ENCODE peak calls at places on chromosome 16, in five cellular contexts. T is HepG2, B is K562, Y is GM12878, X is upper lobe of left lung. U is an unnamed sample.

GRCh38 chr16:69243479-69243878 is 56.5 kb downstream of the SNTB2 start:
- ATAC-seq in T (no peak), Y (no peak), X (peak), B (no peak), U (no peak)

GRCh38 chr16:70453891-70454220 is 539 bp upstream of the FCSK start:
- ATAC-seq in X (peak), Y (no peak), T (peak), B (no peak), U (no peak)

GRCh38 chr16:85686912-85687591 is 1.7 kb downstream of the GINS2 start:
- ATAC-seq in Y (peak), X (no peak), T (no peak), B (peak), U (no peak)

GRCh38 chr16:88941051-88941932 is 35.7 kb downstream of the CBFA2T3 start:
- ATAC-seq in Y (peak), B (no peak), X (no peak), T (no peak), U (peak)

GRCh38 chr16:2968368-2968737 is 795 bp upstream of the PAQR4 start:
- ATAC-seq in X (no peak), B (peak), T (no peak), Y (peak), U (no peak)

GRCh38 chr16:85366031-85366763 is 246.9 kb upstream of the GSE1 start:
- ATAC-seq in Y (no peak), B (no peak), T (no peak), X (no peak), U (peak)

GRCh38 chr16:88437367-88437964 is 15.6 kb upstream of the ZFPM1 start:
- ATAC-seq in Y (peak), X (peak), B (peak), T (peak), U (no peak)

GRCh38 chr16:78994135-78994534 is 606.4 kb downstream of the MAF start:
- ATAC-seq in X (no peak), T (no peak), Y (no peak), B (no peak), U (no peak)

GRCh38 chr16:25045696-25046381 is 30.7 kb upstream of the ARHGAP17 start:
- ATAC-seq in T (no peak), Y (no peak), B (peak), X (no peak), U (no peak)

GRCh38 chr16:15457958-15458357 is 23.6 kb downstream of the BMERB1 start:
- ATAC-seq in T (peak), Y (no peak), X (no peak), B (peak), U (no peak)

GRCh38 chr16:71526111-71526998 is at the start of gene CHST4:
- ATAC-seq in X (peak), Y (peak), B (no peak), T (no peak), U (peak)
- TF ChIP-seq POLR2AphosphoS5 in X (no peak), Y (no peak), B (no peak), T (no peak), U (no peak)

GRCh38 chr16:21301168-21301894 is 23.2 kb upstream of the CRYM start:
- ATAC-seq in B (peak), T (peak), X (peak), Y (peak), U (peak)
- TF ChIP-seq POLR2A in B (peak), T (peak), X (no peak), Y (no peak), U (no peak)

GRCh38 chr16:17331071-17331521 is 139.7 kb downstream of the XYLT1 start:
- ATAC-seq in X (peak), Y (no peak), B (no peak), T (no peak), U (peak)

GRCh38 chr16:17329412-17329811 is 141.3 kb downstream of the XYLT1 start:
- ATAC-seq in Y (no peak), X (peak), T (no peak), B (no peak), U (no peak)

GRCh38 chr16:17330019-17330570 is 140.7 kb downstream of the XYLT1 start:
- ATAC-seq in Y (no peak), B (no peak), X (no peak), T (no peak), U (peak)

GRCh38 chr16:17327671-17328335 is 143.0 kb downstream of the XYLT1 start:
- ATAC-seq in B (no peak), T (no peak), X (no peak), Y (no peak), U (no peak)

DNA sequence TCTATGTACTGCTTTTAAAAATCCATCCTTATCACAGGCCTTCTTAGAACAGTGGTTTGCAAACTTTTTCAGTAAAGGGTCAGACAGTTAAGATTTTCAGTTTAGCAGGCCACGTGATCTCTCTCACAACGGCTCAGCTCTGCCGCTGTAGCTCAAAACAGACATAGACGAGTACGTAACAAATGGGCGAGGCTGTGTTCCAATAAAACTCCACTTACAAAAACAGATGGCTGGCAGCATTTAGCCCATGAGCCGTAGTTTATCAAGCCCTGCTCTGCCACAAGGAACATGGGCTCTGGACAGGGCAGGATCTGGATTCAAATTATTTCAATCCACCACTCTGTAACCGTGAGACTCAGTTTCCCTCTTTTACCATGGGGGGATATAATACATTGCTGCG is 141.8 kb downstream of the XYLT1 start:
- ATAC-seq in T (no peak), X (peak), B (no peak), Y (no peak), U (peak)
- TF ChIP-seq EP300 in T (no peak), X (no peak), B (no peak), Y (no peak), U (no peak)

GRCh38 chr16:23898682-23899430 is 63.1 kb downstream of the PRKCB start:
- ATAC-seq in T (no peak), X (no peak), B (no peak), Y (no peak), U (no peak)

GRCh38 chr16:23899869-23900268 is 64.1 kb downstream of the PRKCB start:
- ATAC-seq in B (no peak), Y (no peak), T (no peak), X (no peak), U (no peak)

GRCh38 chr16:23895052-23895451 is 59.3 kb downstream of the PRKCB start:
- ATAC-seq in X (no peak), T (no peak), Y (peak), B (no peak), U (no peak)

GRCh38 chr16:23893976-23894375 is 58.2 kb downstream of the PRKCB start:
- ATAC-seq in X (no peak), B (peak), T (no peak), Y (no peak), U (no peak)

GRCh38 chr16:23896832-23897821 is 61.3 kb downstream of the PRKCB start:
- ATAC-seq in X (no peak), B (no peak), T (no peak), Y (peak), U (no peak)
- TF ChIP-seq POLR2AphosphoS5 in X (no peak), B (no peak), T (no peak), Y (no peak), U (no peak)

GRCh38 chr16:56350491-56351405 is 74.6 kb downstream of the AMFR start:
- ATAC-seq in Y (no peak), X (no peak), B (peak), T (no peak), U (no peak)

GRCh38 chr16:56354016-56354415 is 71.3 kb downstream of the AMFR start:
- ATAC-seq in B (no peak), T (no peak), X (no peak), Y (no peak), U (no peak)

GRCh38 chr16:56353054-56353921 is 72.1 kb downstream of the AMFR start:
- ATAC-seq in T (no peak), X (no peak), B (no peak), Y (no peak), U (no peak)

GRCh38 chr16:56351481-56351880 is 73.9 kb downstream of the AMFR start:
- ATAC-seq in Y (no peak), T (no peak), B (no peak), X (no peak), U (no peak)

DNA sequence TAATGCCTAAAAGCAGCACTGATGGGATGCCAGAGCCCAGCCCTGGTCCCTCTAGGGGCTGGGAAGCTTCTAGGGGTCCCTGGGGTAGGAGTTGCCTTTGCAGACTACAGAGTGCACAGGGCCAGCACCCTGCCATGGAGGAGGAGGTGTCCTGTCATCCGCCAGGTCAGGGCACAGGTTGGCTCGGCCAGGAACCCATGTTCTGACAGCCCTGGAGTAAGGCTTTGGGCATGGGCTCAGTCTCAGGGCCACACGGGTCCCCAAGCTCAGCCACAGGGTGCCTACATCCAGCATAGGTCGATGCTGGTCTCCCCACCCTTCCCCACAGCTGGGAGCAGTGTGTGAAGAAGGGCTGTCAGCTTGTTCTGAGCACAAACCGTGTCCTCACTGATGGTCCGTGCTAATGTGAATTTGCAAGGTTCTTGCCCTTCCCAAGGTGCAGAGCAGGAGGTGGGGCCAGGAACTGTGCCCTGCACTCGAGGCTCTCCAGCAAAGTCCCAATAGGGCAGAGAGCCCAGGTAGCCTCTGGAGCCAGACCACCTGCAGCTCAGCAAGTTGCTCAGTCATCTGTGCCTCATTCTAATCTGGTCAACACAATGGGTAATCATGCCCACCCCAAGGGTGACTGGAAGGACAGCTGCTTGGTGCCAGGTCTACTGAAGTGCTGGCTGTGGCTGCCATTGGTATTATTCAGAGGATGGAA is 72.8 kb downstream of the AMFR start:
- ATAC-seq in T (no peak), X (no peak), B (no peak), Y (no peak), U (no peak)
- TF ChIP-seq POLR2A in T (no peak), X (no peak), B (no peak), Y (no peak), U (no peak)

GRCh38 chr16:87380403-87380802 is 3.2 kb downstream of the FBXO31 start:
- ATAC-seq in T (no peak), Y (no peak), X (no peak), B (no peak), U (no peak)
- TF ChIP-seq EP300 in T (no peak), Y (no peak), X (no peak), B (no peak), U (no peak)